ENCODE peak calls at places on chromosomes 2 and 18, in five cellular contexts. L is IMR-90, O is HepG2, S is K562, M is A549. N is an unnamed sample.

GRCh38 chr2:96903318-96903717 is 33.4 kb upstream of the SEMA4C start:
- DNase-seq in S (no peak), L (no peak), O (no peak), M (no peak), N (no peak)

GRCh38 chr2:98508690-98509054 is 64.0 kb downstream of the INPP4A start:
- DNase-seq in M (no peak), O (no peak), S (peak), L (peak), N (no peak)

GRCh38 chr2:217729426-217730058 is 273.3 kb downstream of the TNS1 start:
- DNase-seq in S (no peak), O (no peak), L (peak), M (no peak), N (no peak)

GRCh38 chr2:113273031-113273551 is 5.6 kb downstream of the PAX8 start:
- DNase-seq in M (peak), L (peak), O (peak), S (peak), N (peak)

GRCh38 chr18:37967261-37967660 is 401.7 kb upstream of the CELF4 start:
- DNase-seq in L (no peak), O (no peak), S (no peak), M (no peak), N (no peak)

GRCh38 chr2:79964966-79965365 is 339.6 kb downstream of the LRRTM1 start:
- DNase-seq in M (no peak), O (no peak), L (no peak), S (no peak), N (no peak)

GRCh38 chr2:46653539-46653938 is 174.2 kb downstream of the TMEM247 start:
- DNase-seq in L (peak), S (no peak), M (no peak), O (no peak), N (no peak)

GRCh38 chr2:229437467-229437866 is 166.4 kb upstream of the PID1 start:
- DNase-seq in M (no peak), S (no peak), O (no peak), L (no peak), N (no peak)

GRCh38 chr2:170481201-170481600 is 233.9 kb upstream of the SP5 start:
- DNase-seq in O (no peak), S (no peak), M (no peak), L (no peak), N (no peak)

GRCh38 chr2:31110998-31111397 is 27.2 kb downstream of the GALNT14 start:
- DNase-seq in L (no peak), S (no peak), O (no peak), M (no peak), N (no peak)

GRCh38 chr2:43059183-43059897 is 167.1 kb downstream of the ZFP36L2 start:
- DNase-seq in L (peak), M (no peak), O (no peak), S (peak), N (no peak)

GRCh38 chr2:149307014-149307413 is 23.4 kb upstream of the LYPD6 start:
- DNase-seq in S (no peak), M (no peak), L (no peak), O (no peak), N (no peak)

GRCh38 chr18:76801567-76802505 is 20.5 kb upstream of the ZNF236 start:
- DNase-seq in L (peak), O (peak), S (peak), M (peak), N (peak)

GRCh38 chr2:111946294-111947114 is 48.1 kb downstream of the MERTK start:
- DNase-seq in O (peak), S (no peak), M (peak), L (peak), N (no peak)

GRCh38 chr18:52312321-52312720 is 27.7 kb upstream of the DCC start:
- DNase-seq in L (no peak), M (no peak), O (no peak), S (no peak), N (no peak)

GRCh38 chr2:44771510-44771909 is 170.0 kb upstream of the SIX3 start:
- DNase-seq in O (peak), M (no peak), L (no peak), S (no peak), N (no peak)

GRCh38 chr2:238938460-238939055 is 90.7 kb downstream of the TWIST2 start:
- DNase-seq in O (no peak), L (peak), S (no peak), M (no peak), N (no peak)

GRCh38 chr2:110732422-110733413 is at the start of gene ACOXL:
- DNase-seq in L (no peak), M (no peak), S (peak), O (no peak), N (peak)

GRCh38 chr2:71716697-71717624 is 263.6 kb downstream of the DYSF start:
- DNase-seq in L (peak), O (peak), S (peak), M (no peak), N (no peak)

GRCh38 chr18:72456802-72457201 is 87.3 kb downstream of the CBLN2 start:
- DNase-seq in M (no peak), S (no peak), L (peak), O (no peak), N (no peak)

GRCh38 chr18:11047156-11047555 is 102.2 kb downstream of the PIEZO2 start:
- DNase-seq in S (no peak), O (no peak), M (no peak), L (peak), N (no peak)

GRCh38 chr18:5476961-5477800 is 66.6 kb downstream of the EPB41L3 start:
- DNase-seq in M (no peak), L (peak), S (no peak), O (no peak), N (no peak)

GRCh38 chr2:104215269-104216161 is 638.4 kb upstream of the POU3F3 start:
- DNase-seq in M (no peak), O (no peak), S (no peak), L (no peak), N (peak)

GRCh38 chr2:227939271-227940027 is 68.0 kb downstream of the DAW1 start:
- DNase-seq in L (peak), M (peak), S (peak), O (peak), N (peak)

GRCh38 chr2:157538073-157538472 is 90.6 kb downstream of the ACVR1C start:
- DNase-seq in M (no peak), L (no peak), S (no peak), O (no peak), N (no peak)

GRCh38 chr2:200377774-200378336 is 71.4 kb downstream of the SPATS2L start:
- DNase-seq in L (no peak), S (peak), M (no peak), O (peak), N (no peak)

GRCh38 chr2:30530346-30530745 is 83.3 kb downstream of the LCLAT1 start:
- DNase-seq in L (no peak), M (no peak), S (no peak), O (no peak), N (no peak)

GRCh38 chr2:160271166-160272086 is 71.4 kb upstream of the ITGB6 start:
- DNase-seq in S (peak), L (no peak), M (no peak), O (no peak), N (no peak)

GRCh38 chr18:58977223-58977622 is 112.5 kb downstream of the ZNF532 start:
- DNase-seq in O (no peak), S (no peak), M (no peak), L (no peak), N (no peak)

GRCh38 chr2:124112966-124113365 is 87.9 kb downstream of the CNTNAP5 start:
- DNase-seq in S (no peak), M (no peak), L (peak), O (no peak), N (no peak)

GRCh38 chr18:39523281-39523680 is 1957.7 kb upstream of the CELF4 start:
- DNase-seq in O (peak), S (no peak), L (peak), M (peak), N (no peak)

GRCh38 chr2:171703574-171704347 is 16.5 kb downstream of the DYNC1I2 start:
- DNase-seq in M (peak), L (peak), O (peak), S (peak), N (no peak)

GRCh38 chr2:134070281-134070731 is 183.6 kb upstream of the MGAT5 start:
- DNase-seq in M (no peak), L (peak), S (no peak), O (no peak), N (no peak)

GRCh38 chr18:36155960-36156757 is 26.5 kb downstream of the ELP2 start:
- DNase-seq in M (no peak), L (peak), S (no peak), O (no peak), N (no peak)

GRCh38 chr18:38944446-38945024 is 1378.9 kb upstream of the CELF4 start:
- DNase-seq in O (no peak), M (no peak), S (no peak), L (no peak), N (no peak)

GRCh38 chr2:194714541-194714940 is 942.5 kb upstream of the SLC39A10 start:
- DNase-seq in M (no peak), O (no peak), L (no peak), S (no peak), N (no peak)

DNA sequence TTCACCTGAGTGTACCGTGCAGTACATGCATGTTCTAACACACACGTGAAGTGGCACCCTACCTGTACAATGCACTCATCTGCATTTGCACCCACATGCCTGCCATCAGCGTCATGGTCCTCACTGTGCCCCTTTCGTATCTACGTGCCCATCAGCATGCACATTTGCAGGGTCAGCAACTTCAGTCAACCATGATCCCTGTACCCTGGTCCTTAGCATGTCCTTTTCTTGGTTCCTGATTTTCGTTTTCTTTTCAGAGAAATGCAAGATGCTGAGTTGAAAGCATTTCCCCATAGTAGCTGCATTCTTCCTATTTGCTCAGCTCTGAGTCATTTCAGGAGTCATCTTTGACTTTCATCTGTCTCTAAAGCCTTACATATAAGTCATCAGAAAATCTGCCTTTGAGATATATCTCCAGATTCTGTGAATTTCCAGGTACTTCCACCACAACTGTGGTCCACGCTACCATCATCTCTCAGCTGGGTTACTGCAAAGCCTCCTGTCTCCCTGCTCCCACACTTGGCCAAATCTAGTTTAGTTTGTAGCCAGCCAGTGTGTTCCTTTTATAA is 14.7 kb upstream of the PUM2 start:
- DNase-seq in S (no peak), L (peak), M (peak), O (no peak), N (no peak)
- TF ChIP-seq MAFK in S (no peak), L (peak), M (peak), O (peak), N (no peak)

DNA sequence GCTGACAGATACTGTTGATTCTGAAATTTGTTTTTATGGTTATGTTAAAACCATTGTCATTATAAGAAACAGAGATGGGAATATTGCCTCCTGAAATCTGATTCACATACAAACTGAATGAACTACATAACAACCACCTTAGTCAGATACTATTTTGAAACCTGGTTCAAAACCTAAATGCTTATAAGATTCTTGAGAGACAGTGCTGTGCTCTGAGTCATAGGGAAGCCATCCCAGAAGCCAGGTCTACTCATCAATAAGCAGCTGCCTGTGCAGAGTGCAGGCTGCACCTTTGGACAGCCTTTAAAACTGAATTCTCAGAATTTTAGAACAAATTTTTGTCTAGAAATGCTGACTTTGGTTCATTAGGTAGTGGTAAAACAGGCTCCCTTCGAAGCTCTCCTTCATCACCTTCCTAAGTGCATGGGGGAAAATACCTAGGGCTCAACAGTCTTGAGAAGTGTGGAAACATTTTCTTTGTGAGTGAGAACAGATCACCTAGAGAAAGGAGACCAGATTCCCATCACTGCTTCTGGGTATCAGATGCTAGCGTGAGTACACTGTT is at the start of gene SERPINB7:
- DNase-seq in M (peak), L (peak), O (no peak), S (no peak), N (no peak)
- TF ChIP-seq MAFK in M (no peak), L (no peak), O (no peak), S (no peak), N (no peak)

DNA sequence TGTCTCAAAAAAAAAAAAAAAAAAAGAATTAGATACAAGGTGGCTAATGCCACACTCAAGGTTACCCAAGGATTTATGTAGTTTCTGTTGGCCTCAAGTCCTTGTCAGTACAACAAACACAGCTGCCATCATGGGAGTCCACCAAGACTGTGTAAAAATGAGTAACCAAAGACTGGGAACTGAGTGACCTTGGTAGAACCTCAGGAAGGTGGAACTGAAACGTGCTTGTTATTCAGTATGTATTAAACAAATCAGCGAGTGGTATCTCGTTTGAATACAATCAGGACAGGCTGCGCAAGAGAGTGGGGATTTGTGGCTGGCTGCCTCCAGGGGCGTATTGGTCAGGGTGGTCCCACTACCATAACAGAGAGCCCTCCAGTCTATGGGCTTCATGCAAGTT is 1.6 kb upstream of the SFTPB start:
- DNase-seq in L (no peak), S (no peak), O (no peak), M (no peak), N (no peak)
- TF ChIP-seq MAFK in L (no peak), S (no peak), O (no peak), M (no peak), N (no peak)

GRCh38 chr2:230932556-230933511 is 7.8 kb upstream of the GPR55 start:
- DNase-seq in S (no peak), L (peak), M (no peak), O (no peak), N (no peak)
- TF ChIP-seq MAFK in S (no peak), L (no peak), M (no peak), O (no peak), N (no peak)

DNA sequence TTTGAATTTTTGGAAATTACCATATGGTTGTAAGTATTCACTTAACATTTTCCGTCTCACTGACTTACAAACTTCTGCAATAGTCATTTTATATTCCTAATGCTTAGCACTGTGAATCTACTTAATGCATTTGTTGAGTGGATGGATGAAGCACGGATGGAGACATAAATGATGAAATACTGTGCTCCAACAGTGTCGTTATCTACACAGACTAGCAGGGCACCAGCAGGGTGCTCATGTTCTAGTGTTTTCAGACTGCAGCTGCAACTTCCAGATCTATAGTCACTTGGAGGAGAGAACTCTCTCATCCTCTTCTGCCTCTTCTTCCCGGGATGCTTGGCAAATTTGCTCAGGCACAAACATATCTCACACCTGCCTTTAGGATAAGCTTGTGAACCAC is 797.8 kb downstream of the MBD2 start:
- DNase-seq in M (no peak), O (no peak), L (no peak), S (no peak), N (no peak)
- TF ChIP-seq MAFK in M (no peak), O (no peak), L (no peak), S (no peak), N (no peak)

DNA sequence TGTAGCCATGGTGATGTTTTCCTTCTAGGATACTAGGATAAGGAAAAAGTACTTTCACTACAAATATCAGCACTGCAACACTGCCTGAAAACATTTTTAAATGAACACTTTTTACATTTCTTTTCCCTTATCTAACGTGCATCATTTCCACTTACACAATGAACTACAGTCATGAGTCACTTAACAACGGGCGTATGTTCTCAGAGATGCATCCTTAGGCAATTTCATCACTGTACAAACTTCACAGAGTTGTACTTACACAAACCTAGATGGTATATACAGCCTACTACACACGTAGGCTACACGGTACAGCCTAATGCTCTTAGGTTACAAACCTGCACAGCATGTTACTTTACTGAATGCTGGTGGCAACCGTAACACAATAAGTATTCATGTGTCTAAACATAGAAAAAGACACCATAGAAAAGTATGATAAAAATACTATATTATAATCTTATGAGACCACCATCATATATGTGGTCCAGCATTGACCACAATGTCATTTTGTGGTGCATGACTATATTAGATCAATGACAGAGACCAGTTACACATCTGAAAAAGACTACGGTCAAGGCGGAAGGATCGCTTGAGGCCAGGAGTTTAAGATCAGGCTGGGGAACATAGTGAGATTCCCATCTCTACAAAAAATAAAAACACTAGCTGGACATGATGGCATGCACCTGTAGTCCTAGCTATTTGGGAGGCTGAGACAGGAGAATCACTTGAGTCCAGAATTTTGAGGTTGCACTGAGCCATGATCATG is 39.8 kb downstream of the WDR33 start:
- DNase-seq in M (peak), O (peak), S (no peak), L (peak), N (no peak)
- TF ChIP-seq MAFK in M (no peak), O (no peak), S (no peak), L (no peak), N (no peak)

GRCh38 chr2:219614076-219614860 is 13.2 kb upstream of the SLC4A3 start:
- DNase-seq in L (no peak), O (no peak), M (no peak), S (no peak), N (no peak)

GRCh38 chr2:219611306-219611705 is 13.6 kb downstream of the STK11IP start:
- DNase-seq in L (no peak), O (no peak), M (no peak), S (no peak), N (no peak)

GRCh38 chr2:219613671-219614070 is 13.8 kb upstream of the SLC4A3 start:
- DNase-seq in M (no peak), L (no peak), S (no peak), O (no peak), N (no peak)

GRCh38 chr2:219611866-219612604 is 14.4 kb downstream of the STK11IP start:
- DNase-seq in M (no peak), S (no peak), O (no peak), L (no peak), N (no peak)

GRCh38 chr2:219612605-219613286 is 14.7 kb upstream of the SLC4A3 start:
- DNase-seq in M (no peak), O (no peak), L (no peak), S (no peak), N (no peak)
- TF ChIP-seq MAFK in M (no peak), O (no peak), L (no peak), S (no peak), N (no peak)

GRCh38 chr18:22108674-22109073 is 60.7 kb upstream of the GATA6 start:
- DNase-seq in M (no peak), L (no peak), S (peak), O (peak), N (no peak)
- TF ChIP-seq MAFK in M (no peak), L (no peak), S (no peak), O (no peak), N (no peak)

DNA sequence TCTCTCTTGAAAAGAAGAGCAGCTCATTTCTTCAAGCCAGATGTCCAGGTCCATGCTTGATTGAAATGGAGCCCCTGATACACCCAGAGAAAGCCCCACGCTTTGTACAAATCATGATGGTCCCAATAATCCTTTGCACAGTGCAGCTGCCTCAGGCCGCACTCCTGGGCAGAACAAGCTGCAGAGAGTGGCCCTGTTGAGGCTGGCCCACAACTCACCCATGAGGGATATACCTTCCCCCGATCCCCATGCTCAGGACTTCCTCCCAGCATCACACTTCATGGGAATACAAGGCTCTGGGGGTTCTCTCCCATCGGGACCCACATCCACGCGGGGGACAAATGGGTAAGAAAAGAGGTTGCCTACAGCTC is 181.8 kb downstream of the CTIF start:
- DNase-seq in M (no peak), S (no peak), L (no peak), O (no peak), N (no peak)
- TF ChIP-seq MAFK in M (no peak), S (no peak), L (no peak), O (no peak), N (no peak)

DNA sequence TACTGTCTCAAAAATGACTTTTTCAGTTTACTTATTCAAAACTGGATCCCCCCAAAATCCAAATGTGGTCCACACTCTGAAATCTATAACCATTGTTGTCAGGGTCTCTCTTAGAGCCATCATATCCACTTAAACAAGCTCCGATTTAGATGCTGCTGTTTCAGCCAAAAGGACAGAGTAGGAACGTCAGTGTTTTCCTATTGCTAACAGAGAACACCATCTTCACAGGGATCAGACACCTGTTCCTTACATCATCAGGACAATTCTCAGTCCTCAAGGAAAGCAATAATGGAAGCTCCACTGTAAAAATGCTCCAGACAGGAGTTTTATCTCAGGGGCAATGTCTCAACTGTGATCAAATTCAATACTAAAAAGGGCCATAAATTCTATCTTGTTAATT is 155.4 kb downstream of the STK39 start:
- DNase-seq in M (no peak), O (no peak), L (no peak), S (no peak), N (no peak)
- TF ChIP-seq MAFK in M (no peak), O (no peak), L (no peak), S (no peak), N (no peak)